ENCODE peak calls at places on chromosomes 4 and X, in nine cellular contexts. H is choroid plexus epithelial cell; Z is AG04450; R is GM06990; T is GM10248; O is A549; S is lower leg skin; W is fibroblast of mammary gland; Y is CD8-positive, alpha-beta T cell. X is an unnamed sample.

GRCh38 chrX:129091097-129091496 is 432.2 kb downstream of the SMARCA1 start:
- DNase-seq in T (no peak), O (no peak), S (no peak), W (no peak), R (no peak), Z (no peak), Y (no peak), H (no peak), X (no peak)

GRCh38 chr4:82519776-82520175 is 42.0 kb downstream of the TMEM150C start:
- DNase-seq in O (no peak), Y (no peak), R (no peak), W (peak; percentile 10), T (no peak), Z (no peak), H (peak; percentile 58), S (no peak), X (no peak)

GRCh38 chr4:130563185-130563890 is 1467.4 kb downstream of the C4orf33 start:
- DNase-seq in W (peak; percentile 82), Y (no peak), H (peak; percentile 73), T (no peak), O (peak; percentile 70), Z (peak; percentile 51), R (no peak), S (no peak), X (no peak)

GRCh38 chrX:134883134-134883700 is 107.6 kb upstream of the SMIM10 start:
- DNase-seq in T (no peak), O (no peak), S (no peak), H (no peak), Y (no peak), Z (no peak), R (no peak), W (no peak), X (no peak)

GRCh38 chr4:143347495-143347894 is 10.8 kb downstream of the GAB1 start:
- DNase-seq in Z (no peak), W (no peak), S (no peak), O (no peak), R (no peak), T (no peak), Y (no peak), H (no peak), X (no peak)

GRCh38 chr4:186761281-186761897 is 37.7 kb upstream of the FAT1 start:
- DNase-seq in H (no peak), R (no peak), T (no peak), W (no peak), Z (no peak), S (no peak), O (no peak), Y (no peak), X (no peak)

GRCh38 chrX:153474266-153474665 is 3.9 kb upstream of the HAUS7 start:
- DNase-seq in T (no peak), R (no peak), H (no peak), Z (no peak), W (no peak), S (no peak), O (no peak), Y (no peak), X (no peak)

GRCh38 chrX:22110729-22111494 is 78.8 kb downstream of the PHEX start:
- DNase-seq in T (no peak), R (no peak), H (peak; percentile 44), Y (no peak), S (no peak), W (peak; percentile 60), O (no peak), Z (no peak), X (no peak)

GRCh38 chr4:114758066-114758465 is 159.5 kb downstream of the UGT8 start:
- DNase-seq in Z (no peak), T (no peak), S (no peak), R (no peak), O (no peak), H (no peak), W (no peak), Y (no peak), X (no peak)

GRCh38 chr4:165872443-165873297 is at the start of gene TLL1:
- DNase-seq in R (no peak), S (peak; percentile 80), T (peak; percentile 7), Y (no peak), Z (no peak), W (peak; percentile 31), O (no peak), H (no peak), X (no peak)

GRCh38 chr4:75555294-75556164 is at the start of gene ODAPH:
- DNase-seq in T (peak; percentile 61), H (peak; percentile 71), W (peak; percentile 29), Y (no peak), O (peak; percentile 22), S (no peak), Z (no peak), R (peak; percentile 22), X (peak; percentile 59)

GRCh38 chr4:4860381-4860802 is 927 bp downstream of the MSX1 start:
- DNase-seq in R (no peak), T (no peak), H (no peak), Y (no peak), Z (no peak), O (no peak), S (no peak), W (no peak), X (no peak)

GRCh38 chr4:140653718-140654515 is 85.2 kb upstream of the UCP1 start:
- DNase-seq in Z (no peak), O (no peak), R (no peak), S (no peak), T (no peak), W (peak; percentile 41), Y (no peak), H (peak; percentile 86), X (no peak)

GRCh38 chrX:13750204-13750603 is 15.7 kb downstream of the OFD1 start:
- DNase-seq in T (peak; percentile 29), O (peak; percentile 69), Y (no peak), Z (no peak), S (no peak), R (no peak), W (peak; percentile 64), H (peak; percentile 56), X (peak; percentile 28)

GRCh38 chr4:158046345-158046744 is 126.5 kb downstream of the GASK1B start:
- DNase-seq in O (no peak), H (peak; percentile 71), W (no peak), Z (no peak), Y (no peak), R (no peak), T (no peak), S (no peak), X (no peak)

GRCh38 chrX:10612215-10612614 is 8.2 kb downstream of the MID1 start:
- DNase-seq in H (peak; percentile 61), S (no peak), O (no peak), T (no peak), R (no peak), W (peak; percentile 78), Z (no peak), Y (no peak), X (no peak)

GRCh38 chrX:149962859-149963757 is 24.8 kb upstream of the EOLA2 start:
- DNase-seq in O (peak; percentile 69), H (peak; percentile 77), Y (no peak), T (peak; percentile 23), R (no peak), W (peak; percentile 66), S (no peak), Z (peak; percentile 33), X (peak; percentile 21)

GRCh38 chrX:11670316-11670715 is 4.6 kb upstream of the ARHGAP6 start:
- DNase-seq in T (no peak), S (no peak), O (no peak), Z (no peak), Y (no peak), R (no peak), W (no peak), H (no peak), X (no peak)

GRCh38 chr4:188714488-188714887 is 575.2 kb downstream of the TRIML1 start:
- DNase-seq in R (no peak), Z (no peak), S (no peak), T (no peak), Y (no peak), W (peak; percentile 60), O (no peak), H (no peak), X (no peak)
- TF ChIP-seq CTCF in R (no peak), Z (no peak), S (no peak), T (no peak), Y (no peak), W (no peak), O (no peak), H (no peak), X (no peak)

GRCh38 chr4:48506716-48507115 is 16.7 kb downstream of the ZAR1 start:
- DNase-seq in R (no peak), Z (no peak), S (no peak), H (no peak), Y (no peak), T (no peak), W (no peak), O (no peak), X (no peak)

GRCh38 chr4:48504352-48504751 is 14.3 kb downstream of the ZAR1 start:
- DNase-seq in T (no peak), O (peak; percentile 12), Y (no peak), H (no peak), W (no peak), R (no peak), Z (no peak), S (no peak), X (no peak)

DNA sequence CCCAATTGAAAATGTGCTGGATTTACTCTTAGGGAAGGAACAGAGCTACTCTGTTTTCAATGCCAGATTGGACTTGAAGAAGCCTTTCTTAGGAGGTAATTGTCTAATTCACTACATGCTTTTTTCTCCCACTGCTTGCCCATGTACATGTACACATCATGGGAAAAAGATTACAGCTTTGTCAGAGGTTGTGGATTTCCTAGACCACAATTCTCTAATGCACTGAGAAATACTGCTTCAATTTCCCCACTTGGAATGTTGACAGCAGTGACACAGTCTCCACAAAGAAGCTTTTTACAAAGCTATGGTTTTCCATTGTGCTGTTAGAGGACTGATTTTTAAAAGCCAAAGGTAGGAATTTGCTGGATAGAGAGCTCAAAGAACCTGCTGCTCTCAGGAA is 19.5 kb downstream of the ZAR1 start:
- DNase-seq in Z (no peak), H (no peak), Y (no peak), S (no peak), R (no peak), T (no peak), W (peak; percentile 7), O (no peak), X (no peak)
- TF ChIP-seq CTCF in Z (no peak), H (no peak), Y (no peak), S (no peak), R (no peak), T (no peak), W (no peak), O (no peak), X (no peak)

DNA sequence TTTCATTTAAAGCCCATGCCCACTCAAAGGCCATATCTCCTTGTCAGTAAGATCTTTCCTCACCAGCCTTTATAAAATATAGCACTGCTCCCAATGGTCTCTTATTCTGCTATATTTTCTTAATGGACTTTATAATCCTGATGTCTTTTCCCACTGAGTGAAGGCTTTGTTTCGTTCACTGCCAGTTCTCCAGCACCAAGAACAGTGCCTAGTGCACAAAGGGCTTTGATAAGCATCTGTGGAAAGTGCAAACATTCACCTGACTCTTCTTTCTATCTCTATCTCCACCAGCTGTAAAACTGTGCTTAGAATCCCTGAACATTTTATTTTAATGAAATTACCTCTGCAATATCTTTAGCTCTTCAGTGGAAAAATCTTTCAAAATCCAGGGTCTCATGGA is 573.9 kb upstream of the MAGEB2 start:
- DNase-seq in Z (no peak), S (no peak), Y (no peak), O (no peak), W (no peak), H (no peak), T (no peak), R (no peak), X (no peak)
- TF ChIP-seq CTCF in Z (no peak), S (no peak), Y (no peak), O (no peak), W (no peak), H (no peak), T (no peak), R (no peak), X (no peak)

GRCh38 chr4:94304365-94304971 is 38.2 kb downstream of the HPGDS start:
- DNase-seq in Z (no peak), W (peak; percentile 45), Y (no peak), O (peak; percentile 38), H (peak; percentile 73), R (no peak), T (peak; percentile 15), S (no peak), X (no peak)
- TF ChIP-seq CTCF in Z (peak; percentile 68), W (peak; percentile 67), Y (peak; percentile 45), O (peak; percentile 82), H (peak; percentile 70), R (peak; percentile 57), T (peak; percentile 70), S (no peak), X (peak; percentile 59)

X was measured in GM13976.